ENCODE peak calls at places on chromosomes 2 and 18, in nine cellular contexts. W, Y, R, C, T, N, D, X and P are unnamed samples.

GRCh38 chr2:100106460-100106859 is 35.9 kb downstream of the AFF3 start:
- DNase-seq in W (no peak), Y (no peak), R (no peak), C (no peak), T (no peak), N (peak; percentile 43), D (peak; percentile 37), X (no peak), P (peak; percentile 44)

GRCh38 chr18:50619833-50620232 is 59.9 kb downstream of the MAPK4 start:
- DNase-seq in W (no peak), Y (no peak), R (no peak), C (no peak), T (no peak), N (no peak), D (no peak), X (no peak), P (no peak)

GRCh38 chr2:69464575-69464974 is 27.3 kb upstream of the NFU1 start:
- DNase-seq in W (no peak), Y (peak; percentile 86), R (no peak), C (peak; percentile 44), T (peak; percentile 90), N (no peak), D (no peak), X (no peak), P (no peak)

GRCh38 chr2:65031341-65032015 is 24.7 kb upstream of the CEP68 start:
- DNase-seq in W (peak; percentile 47), Y (no peak), R (no peak), C (no peak), T (no peak), N (no peak), D (peak; percentile 56), X (peak; percentile 96), P (no peak)

GRCh38 chr18:45760443-45761036 is 36.6 kb downstream of the SLC14A1 start:
- DNase-seq in W (no peak), Y (no peak), R (no peak), C (no peak), T (no peak), N (no peak), D (no peak), X (no peak), P (no peak)

GRCh38 chr2:135218426-135218825 is 166.3 kb downstream of the RAB3GAP1 start:
- DNase-seq in W (no peak), Y (no peak), R (no peak), C (no peak), T (no peak), N (no peak), D (no peak), X (no peak), P (no peak)

GRCh38 chr2:25894135-25894830 is 16.0 kb upstream of the ASXL2 start:
- DNase-seq in W (no peak), Y (no peak), R (no peak), C (no peak), T (no peak), N (peak; percentile 42), D (no peak), X (no peak), P (no peak)

GRCh38 chr2:212359425-212360067 is 179.1 kb downstream of the ERBB4 start:
- DNase-seq in W (no peak), Y (no peak), R (no peak), C (no peak), T (no peak), N (no peak), D (no peak), X (no peak), P (no peak)

GRCh38 chr2:100902833-100903405 is 83.0 kb downstream of the NPAS2 start:
- DNase-seq in W (peak; percentile 97), Y (peak; percentile 92), R (no peak), C (peak; percentile 94), T (peak; percentile 60), N (peak; percentile 98), D (no peak), X (no peak), P (peak; percentile 93)

GRCh38 chr2:233974530-233975071 is 57.4 kb downstream of the TRPM8 start:
- DNase-seq in W (peak; percentile 100), Y (peak; percentile 97), R (no peak), C (peak; percentile 98), T (peak; percentile 85), N (peak; percentile 100), D (no peak), X (no peak), P (peak; percentile 96)

GRCh38 chr18:34493099-34493544 is 217.0 kb upstream of the DTNA start:
- DNase-seq in W (peak; percentile 38), Y (peak; percentile 86), R (peak; percentile 48), C (peak; percentile 23), T (peak; percentile 1), N (peak; percentile 89), D (peak; percentile 81), X (peak; percentile 82), P (peak; percentile 90)

GRCh38 chr18:74598350-74599001 is 806 bp downstream of the ZNF407 start:
- DNase-seq in W (no peak), Y (no peak), R (peak; percentile 48), C (peak; percentile 51), T (no peak), N (peak; percentile 55), D (peak; percentile 58), X (peak; percentile 77), P (no peak)

GRCh38 chr18:830315-830901 is 18.4 kb upstream of the YES1 start:
- DNase-seq in W (no peak), Y (peak; percentile 11), R (no peak), C (no peak), T (no peak), N (peak; percentile 84), D (peak; percentile 55), X (peak; percentile 56), P (peak; percentile 76)

GRCh38 chr2:210496512-210496911 is 20.0 kb upstream of the LANCL1 start:
- DNase-seq in W (no peak), Y (no peak), R (no peak), C (no peak), T (no peak), N (no peak), D (no peak), X (no peak), P (no peak)

GRCh38 chr2:13114391-13114790 is 397.7 kb downstream of the TRIB2 start:
- DNase-seq in W (no peak), Y (peak; percentile 27), R (no peak), C (no peak), T (no peak), N (peak; percentile 64), D (no peak), X (no peak), P (no peak)

GRCh38 chr18:22233271-22233670 is 63.9 kb downstream of the GATA6 start:
- DNase-seq in W (no peak), Y (no peak), R (no peak), C (no peak), T (no peak), N (no peak), D (no peak), X (no peak), P (no peak)

GRCh38 chr2:238260879-238261278 is 21.0 kb upstream of the HES6 start:
- DNase-seq in W (no peak), Y (no peak), R (no peak), C (no peak), T (no peak), N (peak; percentile 44), D (no peak), X (no peak), P (no peak)

GRCh38 chr2:176423819-176424218 is 154.6 kb downstream of the MTX2 start:
- DNase-seq in W (no peak), Y (no peak), R (no peak), C (no peak), T (no peak), N (no peak), D (no peak), X (no peak), P (no peak)

GRCh38 chr2:144451443-144451842 is 68.5 kb downstream of the ZEB2 start:
- DNase-seq in W (no peak), Y (no peak), R (no peak), C (no peak), T (no peak), N (no peak), D (no peak), X (no peak), P (no peak)
- H3K4me1 ChIP-seq in W (no peaks in the 10 kb centered on the region), Y (no peaks in the 10 kb centered on the region), R (peaks cover 19% of the 10 kb centered on the region), C (peaks cover 27% of the 10 kb centered on the region), T (no peaks in the 10 kb centered on the region), N (peaks cover 18% of the 10 kb centered on the region), D (peaks cover 7% of the 10 kb centered on the region), X (no peaks in the 10 kb centered on the region), P (peaks cover 43% of the 10 kb centered on the region)

GRCh38 chr2:50491541-50492114 is 540.3 kb downstream of the NRXN1 start:
- DNase-seq in W (no peak), Y (peak; percentile 14), R (peak; percentile 4), C (peak; percentile 48), T (no peak), N (peak; percentile 20), D (no peak), X (peak; percentile 27), P (peak; percentile 67)
- H3K4me2 ChIP-seq in W (no peak overlapping the region), Y (peak overlapping the region; percentile 76), R (no peak overlapping the region), C (no peak overlapping the region), T (peak overlapping the region; percentile 54), N (no peak overlapping the region), D (no peak overlapping the region), X (peak overlapping the region; percentile 67), P (no peak overlapping the region)

GRCh38 chr18:25262920-25263319 is 89.0 kb downstream of the ZNF521 start:
- DNase-seq in W (no peak), Y (peak; percentile 5), R (no peak), C (no peak), T (no peak), N (peak; percentile 61), D (no peak), X (no peak), P (no peak)

GRCh38 chr18:25256439-25256838 is 95.5 kb downstream of the ZNF521 start:
- DNase-seq in W (no peak), Y (no peak), R (no peak), C (no peak), T (no peak), N (no peak), D (no peak), X (no peak), P (no peak)

DNA sequence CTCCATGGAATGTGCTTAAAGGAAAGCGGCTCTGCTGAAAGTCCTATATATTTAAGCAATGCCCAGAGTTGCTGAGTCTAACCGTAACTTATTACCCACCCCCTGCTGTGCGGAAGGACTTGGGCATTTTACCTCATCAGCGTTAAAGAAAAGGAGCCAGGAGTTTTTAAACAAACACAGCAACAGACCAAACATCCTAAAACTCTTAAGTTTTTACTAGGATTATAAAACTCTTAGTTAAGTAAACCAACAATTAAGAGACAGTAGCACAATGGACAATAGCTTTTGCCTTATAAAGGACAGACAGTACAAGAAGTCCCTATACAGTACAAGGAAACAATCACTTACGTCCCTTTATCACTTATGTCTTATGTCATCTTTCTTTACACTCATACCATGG is 90.2 kb downstream of the ZNF521 start:
- DNase-seq in W (no peak), Y (no peak), R (no peak), C (no peak), T (no peak), N (no peak), D (no peak), X (no peak), P (no peak)
- H3K4me1 ChIP-seq in W (no peaks in the 10 kb centered on the region), Y (no peaks in the 10 kb centered on the region), R (peaks cover 5% of the 10 kb centered on the region), C (no peaks in the 10 kb centered on the region), T (no peaks in the 10 kb centered on the region), N (peaks cover 6% of the 10 kb centered on the region), D (no peaks in the 10 kb centered on the region), X (no peaks in the 10 kb centered on the region), P (no peaks in the 10 kb centered on the region)

DNA sequence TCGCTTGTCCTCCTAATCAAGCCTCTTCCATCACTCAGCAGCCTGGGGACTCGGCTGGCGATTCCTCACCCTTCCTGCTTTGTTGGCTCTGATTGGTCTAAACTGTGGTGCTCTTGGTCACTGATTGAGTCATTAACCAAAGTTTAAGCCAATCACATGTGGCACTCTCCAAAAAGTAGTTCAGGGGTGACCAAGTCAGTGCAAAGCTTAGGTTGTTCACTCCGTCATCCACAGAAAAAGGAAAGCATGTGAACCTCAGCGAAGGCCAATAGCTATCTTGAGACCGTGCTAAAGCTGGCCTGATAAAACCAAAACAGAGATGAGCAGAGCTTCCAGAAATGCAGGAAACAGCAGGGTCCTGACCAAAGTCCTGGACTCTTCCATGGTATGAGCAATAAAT is 4.9 kb downstream of the ALPK2 start:
- DNase-seq in W (no peak), Y (no peak), R (no peak), C (no peak), T (no peak), N (peak; percentile 50), D (no peak), X (no peak), P (peak; percentile 22)
- H3K4me2 ChIP-seq in W (no peak overlapping the region), Y (no peak overlapping the region), R (no peak overlapping the region), C (no peak overlapping the region), T (no peak overlapping the region), N (no peak overlapping the region), D (no peak overlapping the region), X (no peak overlapping the region), P (no peak overlapping the region)